ENCODE peak calls at places on chromosome 14, in seven cellular contexts. Y is neural progenitor cell, L is brain microvascular endothelial cell, Q is lower leg skin, S is fibroblast of lung, F is lung, M is endodermal cell. W is an unnamed sample.

GRCh38 chr14:71408362-71409035 is 501.2 kb downstream of the PCNX1 start:
- DNase-seq in Y (peak), L (peak), Q (no peak), S (peak), F (no peak), M (no peak), W (peak)

GRCh38 chr14:64879635-64880381 is at the start of gene SPTB:
- DNase-seq in Y (peak), L (no peak), Q (no peak), S (no peak), F (no peak), M (peak), W (no peak)

GRCh38 chr14:101072070-101072469 is 168.5 kb upstream of the RTL1 start:
- DNase-seq in Y (no peak), L (no peak), Q (no peak), S (no peak), F (no peak), M (no peak), W (no peak)

GRCh38 chr14:59897757-59898383 is 22.1 kb upstream of the LRRC9 start:
- DNase-seq in Y (peak), L (peak), Q (no peak), S (peak), F (no peak), M (peak), W (peak)

GRCh38 chr14:93105362-93105761 is 10.4 kb downstream of the ITPK1 start:
- DNase-seq in Y (no peak), L (peak), Q (no peak), S (peak), F (peak), M (no peak), W (peak)

GRCh38 chr14:31926123-31926522 is 151.0 kb upstream of the ARHGAP5 start:
- DNase-seq in Y (peak), L (no peak), Q (no peak), S (peak), F (no peak), M (no peak), W (peak)

GRCh38 chr14:106843951-106844483 is 1317.6 kb downstream of the TMEM121 start:
- DNase-seq in Y (no peak), L (no peak), Q (no peak), S (no peak), F (peak), M (no peak), W (peak)

GRCh38 chr14:78598046-78598652 is 428.0 kb downstream of the NRXN3 start:
- DNase-seq in Y (peak), L (peak), Q (no peak), S (peak), F (peak), M (peak), W (peak)

GRCh38 chr14:70013269-70013873 is 134.2 kb downstream of the SMOC1 start:
- DNase-seq in Y (peak), L (no peak), Q (peak), S (no peak), F (no peak), M (peak), W (peak)

GRCh38 chr14:54766276-54767138 is 136.1 kb downstream of the GCH1 start:
- DNase-seq in Y (no peak), L (no peak), Q (no peak), S (no peak), F (no peak), M (no peak), W (no peak)
- H3K4me3 ChIP-seq in Y (no peak), L (no peak), Q (no peak), S (no peak), F (no peak), M (no peak), W (no peak)

GRCh38 chr14:25537846-25538455 is 488.0 kb upstream of the STXBP6 start:
- DNase-seq in Y (peak), L (no peak), Q (no peak), S (no peak), F (no peak), M (peak), W (peak)
- TF ChIP-seq CTCF in Y (peak), L (peak), Q (no peak), S (no peak), F (no peak), M (peak), W (no peak)

DNA sequence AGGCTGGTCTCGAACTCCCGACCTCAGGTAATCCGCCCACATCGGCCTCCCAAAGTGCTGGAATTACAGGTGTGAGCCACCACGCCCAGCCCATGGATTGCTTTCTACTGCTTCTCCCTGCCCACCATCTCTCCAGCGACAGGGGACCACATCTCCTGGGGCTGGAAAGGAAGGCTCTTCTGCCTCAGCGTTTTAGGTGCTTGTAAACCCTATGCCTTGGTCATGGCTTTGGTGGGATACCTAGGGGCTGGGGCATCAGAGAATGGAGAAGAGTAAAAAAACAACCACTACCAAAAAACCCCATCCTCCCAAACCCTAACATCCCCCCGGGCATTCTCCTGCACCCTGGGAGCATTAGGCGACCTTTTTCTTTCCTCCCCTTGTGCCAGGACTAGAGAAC is 1.1 kb upstream of the TMEM121 start:
- DNase-seq in Y (no peak), L (no peak), Q (no peak), S (no peak), F (no peak), M (no peak), W (no peak)
- H3K4me3 ChIP-seq in Y (no peak), L (no peak), Q (no peak), S (no peak), F (no peak), M (no peak), W (no peak)

GRCh38 chr14:103884854-103885253 is 37.5 kb upstream of the PPP1R13B start:
- DNase-seq in Y (no peak), L (no peak), Q (no peak), S (no peak), F (no peak), M (no peak), W (no peak)

GRCh38 chr14:103887557-103888115 is 40.3 kb upstream of the PPP1R13B start:
- DNase-seq in Y (no peak), L (no peak), Q (no peak), S (no peak), F (no peak), M (no peak), W (no peak)

GRCh38 chr14:103887170-103887501 is 39.8 kb upstream of the PPP1R13B start:
- DNase-seq in Y (no peak), L (no peak), Q (no peak), S (no peak), F (no peak), M (no peak), W (no peak)

GRCh38 chr14:103885509-103885932 is 38.1 kb upstream of the PPP1R13B start:
- DNase-seq in Y (no peak), L (no peak), Q (no peak), S (no peak), F (no peak), M (no peak), W (no peak)

DNA sequence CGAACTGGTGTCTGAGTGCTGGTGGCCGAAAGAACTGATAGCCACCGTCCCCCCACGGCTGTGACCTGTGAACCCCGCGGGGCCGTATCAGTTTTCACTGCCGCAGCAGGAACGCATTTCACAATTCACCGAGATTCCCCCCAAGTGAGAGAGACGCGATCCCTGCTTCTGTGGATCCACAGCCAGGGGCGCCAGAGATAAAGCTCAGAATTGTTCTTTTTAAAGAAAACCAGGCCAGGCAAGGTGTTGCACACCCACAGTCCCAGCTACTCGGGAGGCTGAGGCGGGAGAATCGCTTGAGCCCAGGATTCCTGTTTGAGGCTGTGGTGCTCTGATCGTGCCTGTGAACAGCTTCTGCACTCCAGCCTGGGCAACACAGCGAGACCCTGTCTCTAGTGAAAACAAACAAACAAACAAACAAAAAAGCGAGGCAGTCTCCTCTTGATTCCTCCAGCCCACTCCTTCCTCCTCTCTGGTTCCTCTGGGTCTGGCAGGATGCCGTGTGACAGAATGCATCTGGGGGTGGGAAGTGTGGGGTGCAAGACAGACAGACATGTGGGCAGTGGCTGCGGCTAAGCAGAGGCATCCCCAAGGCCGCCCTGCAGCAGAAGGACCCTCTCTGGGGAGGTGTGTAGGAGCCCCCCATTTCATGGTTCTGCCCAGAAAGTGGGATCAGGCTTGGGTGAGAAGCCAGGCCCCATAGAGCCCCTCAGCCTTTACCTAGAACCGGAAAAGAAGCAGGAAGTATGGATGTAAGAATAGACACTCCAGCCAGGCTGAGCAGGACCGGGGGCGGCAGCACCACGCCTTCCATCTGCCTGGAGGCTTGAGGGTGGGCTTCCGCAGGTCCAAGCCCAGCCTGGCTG is 39.2 kb upstream of the PPP1R13B start:
- DNase-seq in Y (peak), L (no peak), Q (no peak), S (no peak), F (no peak), M (peak), W (peak)
- TF ChIP-seq CTCF in Y (peak), L (peak), Q (no peak), S (peak), F (no peak), M (peak), W (peak)

GRCh38 chr14:94113073-94113472 is 2.5 kb downstream of the IFI27 start:
- DNase-seq in Y (no peak), L (no peak), Q (peak), S (no peak), F (no peak), M (peak), W (no peak)
- H3K4me3 ChIP-seq in Y (no peak), L (no peak), Q (no peak), S (no peak), F (no peak), M (no peak), W (no peak)

DNA sequence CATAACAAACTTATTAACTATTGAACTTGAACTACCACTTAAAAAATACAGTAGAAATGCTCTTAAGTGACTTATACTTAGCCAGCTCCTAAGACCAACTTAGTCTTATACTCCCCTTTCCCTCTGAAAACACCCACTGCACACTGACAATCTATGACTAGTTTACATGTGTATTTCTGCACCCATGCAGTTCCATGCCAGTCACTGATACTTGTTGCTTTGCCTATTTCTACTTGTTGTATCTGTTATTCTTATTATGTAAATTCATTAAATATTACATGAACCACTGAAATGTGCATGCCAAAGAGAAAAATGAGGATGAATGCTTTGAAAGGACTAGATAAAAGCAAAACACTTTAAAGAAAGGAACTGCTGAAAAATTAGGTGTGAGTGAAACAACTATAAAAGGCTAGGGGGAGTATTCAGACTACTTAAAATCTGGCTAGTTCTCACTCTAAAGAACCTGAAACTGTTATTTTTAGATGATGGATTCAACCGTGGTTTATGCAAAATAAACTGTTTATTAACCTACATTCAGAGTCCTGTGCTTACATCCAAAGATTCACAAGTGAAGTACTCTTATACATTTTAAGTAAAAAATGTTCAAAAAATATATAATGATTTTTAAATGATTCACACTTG is 74.7 kb downstream of the RPS6KA5 start:
- DNase-seq in Y (no peak), L (no peak), Q (no peak), S (no peak), F (no peak), M (no peak), W (no peak)
- TF ChIP-seq CTCF in Y (no peak), L (no peak), Q (no peak), S (no peak), F (no peak), M (no peak), W (no peak)

GRCh38 chr14:51487848-51488247 is 163.9 kb upstream of the FRMD6 start:
- DNase-seq in Y (no peak), L (no peak), Q (no peak), S (no peak), F (no peak), M (no peak), W (no peak)

GRCh38 chr14:51488569-51489220 is 163.0 kb upstream of the FRMD6 start:
- DNase-seq in Y (no peak), L (no peak), Q (no peak), S (no peak), F (no peak), M (no peak), W (no peak)

GRCh38 chr14:51491776-51492175 is 159.9 kb upstream of the FRMD6 start:
- DNase-seq in Y (no peak), L (no peak), Q (no peak), S (no peak), F (no peak), M (no peak), W (no peak)

GRCh38 chr14:51491036-51491545 is 160.6 kb upstream of the FRMD6 start:
- DNase-seq in Y (no peak), L (no peak), Q (no peak), S (no peak), F (no peak), M (no peak), W (no peak)

DNA sequence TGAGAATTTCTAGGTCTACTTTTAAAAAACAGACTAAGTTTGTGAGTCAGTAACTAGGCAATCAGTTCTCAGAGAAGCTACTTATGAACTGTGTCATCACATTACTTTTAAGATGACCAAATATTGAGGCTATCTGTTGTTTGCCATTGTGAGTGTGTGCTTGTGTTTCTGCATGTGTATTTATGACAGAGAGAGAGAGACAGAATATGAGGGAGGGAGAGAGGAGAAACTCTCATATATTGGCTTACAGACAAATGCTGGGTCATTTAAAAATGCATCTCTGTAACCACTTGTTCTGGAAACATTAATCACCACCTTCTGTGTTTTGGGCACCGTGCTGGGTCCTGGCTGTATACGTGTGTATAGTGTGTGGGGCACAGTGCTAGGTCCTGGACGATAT is 161.5 kb upstream of the FRMD6 start:
- DNase-seq in Y (no peak), L (no peak), Q (no peak), S (peak), F (no peak), M (no peak), W (no peak)
- H3K4me3 ChIP-seq in Y (no peak), L (no peak), Q (no peak), S (no peak), F (no peak), M (no peak), W (no peak)

GRCh38 chr14:77025744-77026165 is 2.8 kb downstream of the IRF2BPL start:
- DNase-seq in Y (peak), L (no peak), Q (no peak), S (no peak), F (no peak), M (peak), W (peak)

GRCh38 chr14:77026166-77026929 is 2.2 kb downstream of the IRF2BPL start:
- DNase-seq in Y (peak), L (no peak), Q (no peak), S (peak), F (no peak), M (peak), W (peak)

GRCh38 chr14:77024171-77024627 is 4.3 kb downstream of the IRF2BPL start:
- DNase-seq in Y (peak), L (no peak), Q (no peak), S (peak), F (no peak), M (peak), W (peak)

GRCh38 chr14:77022219-77022852 is 6.2 kb downstream of the IRF2BPL start:
- DNase-seq in Y (no peak), L (no peak), Q (no peak), S (no peak), F (no peak), M (no peak), W (no peak)

DNA sequence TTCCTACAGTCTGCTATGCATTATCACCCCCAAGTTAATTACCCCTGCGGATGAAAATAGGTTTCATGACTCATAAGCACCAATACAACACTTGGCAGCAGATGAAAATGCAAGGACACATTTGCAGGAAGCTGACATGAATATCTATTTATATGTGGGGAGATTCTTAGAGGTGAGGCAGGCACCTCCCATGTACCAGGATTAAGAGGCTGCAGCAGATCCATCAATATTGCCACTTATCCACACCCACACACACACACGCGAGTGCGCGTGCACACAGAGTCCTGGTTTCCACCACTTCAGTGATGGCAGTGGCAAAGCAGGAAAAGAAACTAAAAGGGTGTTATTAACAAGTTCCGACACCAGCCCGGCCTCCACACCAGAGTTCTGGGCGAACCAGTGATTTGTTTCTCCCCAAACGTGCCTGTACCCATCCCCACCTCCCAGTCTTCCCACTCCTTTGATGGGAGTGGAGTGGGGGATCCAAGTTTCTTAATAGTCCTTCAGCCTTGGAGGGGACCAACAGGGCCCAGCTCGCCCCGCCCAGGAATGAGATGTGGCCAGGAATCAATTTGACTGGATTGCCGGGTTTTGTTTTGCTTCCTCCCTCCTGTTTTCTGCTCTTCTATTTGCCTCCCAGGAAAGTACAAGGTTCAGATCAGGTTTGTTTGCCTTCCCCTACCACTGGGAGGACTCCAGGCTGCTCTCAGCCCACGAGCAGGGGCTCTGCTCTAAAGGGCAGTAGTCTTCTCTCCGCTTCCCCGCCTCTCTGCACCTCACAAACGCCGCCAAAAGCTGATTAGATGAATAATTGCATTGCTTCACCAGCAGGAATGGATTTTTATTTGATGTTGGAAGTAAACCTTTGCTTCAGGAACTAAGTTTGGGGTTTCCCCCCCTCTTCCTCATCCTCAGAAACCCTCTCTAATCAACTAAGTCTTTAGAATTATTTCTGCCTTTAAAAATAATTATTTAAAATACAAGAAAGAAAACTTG is 5.2 kb downstream of the IRF2BPL start:
- DNase-seq in Y (peak), L (no peak), Q (no peak), S (peak), F (no peak), M (peak), W (peak)
- TF ChIP-seq CTCF in Y (peak), L (peak), Q (no peak), S (peak), F (no peak), M (peak), W (no peak)

GRCh38 chr14:80959448-80960006 is 4.1 kb downstream of the TSHR start:
- DNase-seq in Y (no peak), L (no peak), Q (no peak), S (no peak), F (no peak), M (no peak), W (no peak)

GRCh38 chr14:80956922-80957321 is 1.5 kb downstream of the TSHR start:
- DNase-seq in Y (no peak), L (no peak), Q (no peak), S (no peak), F (no peak), M (no peak), W (no peak)

GRCh38 chr14:80955434-80955939 is at the start of gene TSHR:
- DNase-seq in Y (peak), L (no peak), Q (no peak), S (peak), F (no peak), M (peak), W (no peak)

GRCh38 chr14:80956105-80956504 is 684 bp downstream of the TSHR start:
- DNase-seq in Y (no peak), L (no peak), Q (no peak), S (no peak), F (no peak), M (no peak), W (no peak)

DNA sequence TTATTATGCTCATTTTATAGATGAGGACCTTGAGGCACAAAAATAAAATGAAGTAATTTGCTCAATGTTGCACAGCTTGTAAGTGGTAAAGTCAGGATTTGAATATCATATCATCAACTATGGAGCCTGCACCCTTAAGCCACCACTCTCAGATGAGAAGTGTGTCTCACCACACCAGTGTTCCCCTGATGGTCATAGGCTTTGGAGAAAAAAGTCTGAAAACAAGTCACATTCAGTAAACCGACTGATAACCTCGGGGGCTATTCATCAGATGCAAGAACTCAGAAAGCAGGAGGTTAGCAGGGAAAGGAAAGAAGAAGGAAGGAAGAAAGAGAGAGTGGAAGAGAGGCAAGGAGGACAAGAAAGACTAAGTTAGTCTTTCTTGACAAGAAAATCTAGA is 2.8 kb downstream of the TSHR start:
- DNase-seq in Y (no peak), L (no peak), Q (no peak), S (no peak), F (no peak), M (no peak), W (no peak)
- H3K4me3 ChIP-seq in Y (no peak), L (no peak), Q (no peak), S (no peak), F (no peak), M (no peak), W (no peak)

W was measured in cardiac fibroblast.